ENCODE peak calls at places on chromosomes 13 and 19, in eight cellular contexts. C, N, U, Y, R, Z, W and P are unnamed samples.

GRCh38 chr13:59533561-59534337 is 630.0 kb downstream of the DIAPH3 start:
- DNase-seq in C (no peak), U (no peak), W (no peak), Z (no peak), Y (peak), N (no peak), R (no peak), P (peak)

GRCh38 chr19:55373993-55374757 is 2.5 kb upstream of the TMEM190 start:
- DNase-seq in C (no peak), R (no peak), N (no peak), W (no peak), U (no peak), Y (no peak), Z (peak), P (no peak)

GRCh38 chr19:40525234-40526051 is 51.2 kb upstream of the SHKBP1 start:
- DNase-seq in R (no peak), Y (no peak), C (no peak), Z (no peak), W (no peak), N (no peak), U (no peak), P (no peak)

GRCh38 chr13:31767175-31767900 is 28.0 kb downstream of the RXFP2 start:
- DNase-seq in Z (peak), Y (peak), C (no peak), N (peak), R (no peak), U (no peak), W (no peak), P (peak)

GRCh38 chr13:28805193-28805819 is 14.8 kb upstream of the MTUS2 start:
- DNase-seq in N (no peak), R (no peak), C (no peak), Z (peak), Y (peak), W (peak), U (no peak), P (no peak)

GRCh38 chr13:113225515-113225914 is 16.1 kb downstream of the CUL4A start:
- DNase-seq in Y (no peak), N (no peak), Z (no peak), R (no peak), U (no peak), W (no peak), C (no peak), P (no peak)

GRCh38 chr19:33226550-33227241 is 1.0 kb upstream of the SLC7A10 start:
- DNase-seq in W (no peak), Z (peak), R (no peak), C (no peak), Y (no peak), N (no peak), U (peak), P (no peak)

GRCh38 chr13:23986619-23987018 is 89.3 kb upstream of the C1QTNF9B start:
- DNase-seq in W (no peak), R (no peak), C (no peak), Z (peak), Y (peak), N (peak), U (no peak), P (no peak)

GRCh38 chr13:77001540-77001939 is 9.7 kb downstream of the CLN5 start:
- DNase-seq in U (no peak), C (no peak), Y (no peak), N (no peak), Z (no peak), W (no peak), R (no peak), P (no peak)

GRCh38 chr19:10069046-10069445 is 17.1 kb upstream of the SHFL start:
- DNase-seq in R (no peak), Z (no peak), C (no peak), W (no peak), U (no peak), Y (no peak), N (no peak), P (peak)

GRCh38 chr13:100063333-100063732 is 25.6 kb upstream of the PCCA start:
- DNase-seq in W (no peak), C (no peak), Z (peak), Y (no peak), R (no peak), N (no peak), U (no peak), P (no peak)

GRCh38 chr19:10112037-10112751 is 701 bp downstream of the P2RY11 start:
- DNase-seq in W (no peak), U (peak), Z (peak), R (no peak), Y (no peak), N (no peak), C (no peak), P (no peak)

GRCh38 chr19:13396256-13397080 is 109.8 kb downstream of the CACNA1A start:
- DNase-seq in N (no peak), Y (peak), R (peak), C (no peak), U (no peak), Z (peak), W (peak), P (peak)

GRCh38 chr19:39502640-39503417 is 4.1 kb downstream of the DLL3 start:
- DNase-seq in Z (peak), N (no peak), U (peak), W (peak), Y (no peak), C (no peak), R (no peak), P (peak)

DNA sequence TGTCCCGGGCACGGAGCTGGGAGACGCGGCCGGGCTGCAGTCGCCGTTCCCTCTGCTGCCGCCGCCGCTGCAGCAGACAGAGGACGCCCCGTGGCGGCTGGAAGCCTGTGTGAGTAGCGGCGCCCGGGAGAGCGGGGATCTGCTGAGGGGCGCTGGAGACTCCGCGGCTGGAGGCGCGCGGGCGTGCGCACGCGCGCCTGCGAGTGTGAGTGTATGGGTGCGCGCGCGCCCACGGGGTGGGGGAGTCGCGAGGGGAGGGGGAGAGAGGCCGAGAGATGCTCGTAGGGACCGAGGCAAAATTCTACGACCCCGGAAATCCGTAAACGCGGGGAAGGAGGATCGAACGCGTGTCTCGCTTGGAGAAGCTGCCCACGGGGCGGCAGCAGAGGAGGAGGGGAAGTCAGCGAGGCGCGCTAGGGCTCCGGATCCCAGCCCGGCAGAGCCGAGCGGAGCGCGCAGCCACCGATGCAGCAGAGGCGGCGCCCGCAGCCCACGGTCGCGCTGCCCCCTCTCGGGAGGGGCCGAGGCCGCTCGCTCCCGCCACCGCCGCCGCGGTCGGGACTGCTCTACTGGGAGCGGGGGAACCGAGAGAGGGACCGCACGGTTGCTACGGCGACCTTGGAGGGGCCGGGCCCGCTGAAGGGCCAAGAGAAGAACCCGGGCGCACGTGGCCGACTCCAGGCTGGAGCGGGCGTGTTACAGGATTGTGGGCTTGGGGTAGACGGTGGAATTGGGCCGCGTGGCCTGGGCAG is at the start of gene ENOX1:
- DNase-seq in C (no peak), Z (peak), U (peak), Y (peak), W (peak), N (no peak), R (no peak), P (peak)
- TF ChIP-seq CTCF in C (no peak), Z (peak), U (no peak), Y (peak), W (peak), N (peak), R (peak), P (peak)

GRCh38 chr19:28502879-28503734 is 709.8 kb downstream of the UQCRFS1 start:
- DNase-seq in Y (no peak), C (no peak), U (no peak), W (no peak), R (no peak), N (no peak), Z (no peak), P (no peak)

GRCh38 chr19:28505933-28506332 is 707.0 kb downstream of the UQCRFS1 start:
- DNase-seq in C (no peak), Y (no peak), N (no peak), W (no peak), Z (no peak), R (no peak), U (no peak), P (no peak)

GRCh38 chr19:28505134-28505533 is 707.8 kb downstream of the UQCRFS1 start:
- DNase-seq in U (no peak), N (no peak), R (no peak), C (no peak), Z (no peak), W (no peak), Y (no peak), P (no peak)

GRCh38 chr19:28504139-28504538 is 708.8 kb downstream of the UQCRFS1 start:
- DNase-seq in C (no peak), N (no peak), Y (no peak), R (no peak), Z (no peak), W (no peak), U (no peak), P (no peak)

DNA sequence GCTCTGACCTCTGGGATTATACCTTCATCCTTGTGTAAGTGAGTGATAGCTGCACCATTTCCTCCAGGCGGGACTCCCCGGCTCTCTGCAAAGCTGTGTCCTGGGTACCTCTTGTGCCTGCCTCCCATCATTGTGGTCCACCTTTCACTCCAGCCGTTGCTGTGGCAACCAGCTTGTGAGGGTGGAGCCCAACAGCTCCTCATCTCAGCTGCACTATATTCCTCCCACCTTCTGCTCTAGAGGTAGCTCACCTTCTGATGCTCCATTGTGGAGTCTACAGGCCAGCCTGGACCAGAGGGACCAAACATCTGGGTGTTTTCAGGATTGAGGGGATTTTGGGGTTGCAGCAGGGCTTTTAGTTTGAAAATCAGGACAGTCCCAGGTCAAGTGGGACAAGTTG is 708.2 kb downstream of the UQCRFS1 start:
- DNase-seq in N (no peak), Y (no peak), C (no peak), W (no peak), R (no peak), U (no peak), Z (no peak), P (no peak)
- TF ChIP-seq CTCF in N (no peak), Y (no peak), C (no peak), W (no peak), R (no peak), U (no peak), Z (no peak), P (no peak)

GRCh38 chr19:48844472-48844871 is 8.2 kb upstream of the HSD17B14 start:
- DNase-seq in R (peak), Z (peak), C (no peak), U (no peak), N (no peak), Y (peak), W (no peak), P (peak)
- TF ChIP-seq CTCF in R (peak), Z (no peak), C (no peak), U (no peak), N (no peak), Y (peak), W (no peak), P (no peak)

GRCh38 chr13:81795710-81796109 is 1454.8 kb upstream of the SPRY2 start:
- DNase-seq in U (no peak), W (no peak), C (no peak), Y (no peak), R (no peak), N (no peak), Z (no peak), P (no peak)

GRCh38 chr13:81800433-81800832 is 1459.5 kb upstream of the SPRY2 start:
- DNase-seq in C (no peak), U (no peak), W (no peak), Y (no peak), N (no peak), Z (no peak), R (no peak), P (no peak)
- TF ChIP-seq CTCF in C (no peak), U (no peak), W (no peak), Y (no peak), N (no peak), Z (no peak), R (no peak), P (no peak)

GRCh38 chr19:11756965-11757364 is 9.8 kb upstream of the ZNF441 start:
- DNase-seq in Z (no peak), R (no peak), U (no peak), Y (no peak), W (no peak), C (no peak), N (no peak), P (no peak)
- TF ChIP-seq CTCF in Z (no peak), R (no peak), U (no peak), Y (no peak), W (no peak), C (no peak), N (no peak), P (no peak)

GRCh38 chr13:93878675-93879074 is 600.8 kb downstream of the DCT start:
- DNase-seq in W (no peak), R (no peak), C (no peak), Z (no peak), U (no peak), N (no peak), Y (no peak), P (no peak)
- TF ChIP-seq CTCF in W (no peak), R (no peak), C (no peak), Z (no peak), U (no peak), N (no peak), Y (no peak), P (no peak)

DNA sequence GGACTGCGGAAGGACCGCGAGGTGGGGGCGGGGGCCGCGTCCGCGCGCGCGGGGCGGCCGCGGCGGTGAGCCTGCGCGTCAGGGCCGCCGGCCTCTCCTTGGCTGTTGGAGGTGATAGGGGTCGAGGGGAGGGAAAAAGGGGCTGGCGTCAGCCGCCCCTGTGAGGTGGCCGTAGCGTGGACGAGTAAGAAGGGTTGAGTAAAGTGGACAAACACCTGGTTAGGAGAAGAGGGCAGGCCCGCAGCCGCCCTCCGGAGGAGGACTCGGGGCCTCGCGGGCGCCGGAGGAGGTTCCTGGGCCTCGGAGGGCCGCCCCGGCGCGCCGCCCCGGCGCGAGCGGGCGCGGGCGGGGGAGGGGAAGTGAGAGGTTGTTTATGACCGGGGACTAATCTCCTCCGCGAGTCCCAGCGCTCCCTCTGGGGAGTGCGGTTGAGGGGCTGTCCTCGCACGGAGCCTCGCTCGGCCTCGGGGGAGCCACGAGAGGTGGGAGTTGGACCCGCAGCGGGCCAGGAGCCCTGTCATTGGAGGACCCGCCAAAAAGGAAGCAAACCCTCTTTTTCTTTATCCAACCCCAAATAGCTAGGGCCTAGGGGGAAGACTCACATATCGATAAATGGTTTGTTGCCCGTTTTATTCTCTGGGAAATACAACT is 597 bp upstream of the INTS6 start:
- DNase-seq in Z (peak), N (no peak), W (peak), R (no peak), Y (no peak), C (peak), U (peak), P (no peak)
- TF ChIP-seq CTCF in Z (no peak), N (no peak), W (no peak), R (no peak), Y (no peak), C (no peak), U (no peak), P (no peak)